ENCODE peak calls at places on chromosomes 13 and 19, in seven cellular contexts. J, H, I, N, M, F and U are unnamed samples.

GRCh38 chr13:49452725-49453457 is 8.8 kb downstream of the SETDB2 start:
- DNase-seq in F (no peak), H (no peak), M (no peak), J (no peak), I (no peak), N (no peak), U (no peak)

GRCh38 chr19:33212024-33212772 is 13.5 kb downstream of the SLC7A10 start:
- DNase-seq in F (no peak), M (no peak), N (no peak), J (no peak), H (no peak), I (no peak), U (no peak)

GRCh38 chr19:8212212-8212611 is 3.0 kb downstream of the CERS4 start:
- DNase-seq in N (no peak), I (no peak), H (no peak), F (no peak), M (no peak), J (no peak), U (no peak)

GRCh38 chr19:47657719-47658118 is 48.8 kb downstream of the BICRA start:
- DNase-seq in M (no peak), I (no peak), N (no peak), J (no peak), F (no peak), H (no peak), U (no peak)

GRCh38 chr13:100633461-100633860 is 41.1 kb downstream of the TMTC4 start:
- DNase-seq in N (no peak), M (no peak), F (no peak), J (peak; percentile 98), I (no peak), H (no peak), U (no peak)

GRCh38 chr19:42201489-42202289 is 15.8 kb downstream of the DEDD2 start:
- DNase-seq in F (peak; percentile 25), N (peak; percentile 24), I (no peak), H (peak; percentile 30), J (no peak), M (peak; percentile 47), U (peak; percentile 89)

GRCh38 chr19:2275588-2276428 is 6.2 kb downstream of the PEAK3 start:
- DNase-seq in N (no peak), M (no peak), J (no peak), I (no peak), H (no peak), F (no peak), U (no peak)

GRCh38 chr13:80979035-80979641 is 638.2 kb upstream of the SPRY2 start:
- DNase-seq in N (peak; percentile 73), I (no peak), J (peak; percentile 80), M (no peak), F (no peak), H (no peak), U (no peak)

GRCh38 chr13:74287672-74288169 is 153.5 kb upstream of the KLF12 start:
- DNase-seq in F (peak; percentile 88), N (peak; percentile 69), M (peak; percentile 79), H (peak; percentile 70), I (peak; percentile 49), J (peak; percentile 60), U (peak; percentile 42)

GRCh38 chr19:36483653-36484052 is 5.7 kb downstream of the ZNF566 start:
- DNase-seq in N (no peak), I (no peak), F (no peak), J (no peak), M (no peak), H (no peak), U (no peak)

GRCh38 chr19:41626877-41627276 is at the start of gene CEACAM4:
- DNase-seq in H (no peak), I (no peak), J (no peak), M (no peak), F (no peak), N (no peak), U (no peak)

GRCh38 chr13:37868691-37869505 is 674 bp downstream of the TRPC4 start:
- DNase-seq in M (no peak), I (no peak), N (peak; percentile 34), J (no peak), F (no peak), H (no peak), U (no peak)

GRCh38 chr19:45547965-45548609 is 36.5 kb downstream of the OPA3 start:
- DNase-seq in H (no peak), I (no peak), F (no peak), M (no peak), N (peak; percentile 42), J (peak; percentile 94), U (peak; percentile 92)